ENCODE peak calls at places on chromosomes 2 and 18, in six cellular contexts. G is thoracic aorta, T is A549, Q is endodermal cell, D is astrocyte, K is mammary epithelial cell. A is an unnamed sample.

GRCh38 chr2:227545990-227546389 is 52.7 kb upstream of the SCYGR2 start:
- DNase-seq in G (no peak), T (no peak), Q (peak; percentile 79), D (no peak), K (no peak), A (peak; percentile 5)

GRCh38 chr2:24049485-24050021 is at the start of gene FKBP1B:
- DNase-seq in G (no peak), T (peak; percentile 40), Q (peak; percentile 94), D (peak; percentile 40), K (peak; percentile 76), A (peak; percentile 77)

GRCh38 chr2:46042207-46042637 is 255.0 kb upstream of the EPAS1 start:
- DNase-seq in G (no peak), T (no peak), Q (no peak), D (no peak), K (no peak), A (no peak)

GRCh38 chr2:70767094-70767698 is 804 bp downstream of the ADD2 start:
- DNase-seq in G (no peak), T (peak; percentile 45), Q (peak; percentile 87), D (no peak), K (no peak), A (no peak)

GRCh38 chr2:222320441-222321395 is 21.9 kb upstream of the PAX3 start:
- DNase-seq in G (no peak), T (no peak), Q (peak; percentile 75), D (no peak), K (no peak), A (no peak)

GRCh38 chr18:45275367-45276113 is 339.7 kb upstream of the SLC14A2 start:
- DNase-seq in G (no peak), T (no peak), Q (no peak), D (no peak), K (peak; percentile 21), A (peak; percentile 47)

GRCh38 chr2:133871810-133872209 is 303.5 kb upstream of the NCKAP5 start:
- DNase-seq in G (no peak), T (no peak), Q (no peak), D (no peak), K (no peak), A (peak; percentile 37)

GRCh38 chr18:26406854-26407517 is 141.4 kb downstream of the KCTD1 start:
- DNase-seq in G (no peak), T (no peak), Q (no peak), D (peak; percentile 4), K (peak; percentile 28), A (peak; percentile 50)

GRCh38 chr18:3306391-3306790 is 44.5 kb downstream of the MYL12B start:
- DNase-seq in G (no peak), T (no peak), Q (no peak), D (no peak), K (peak; percentile 34), A (peak; percentile 61)

GRCh38 chr2:154447727-154448418 is 250.6 kb upstream of the KCNJ3 start:
- DNase-seq in G (no peak), T (no peak), Q (no peak), D (no peak), K (no peak), A (no peak)

GRCh38 chr2:217434183-217434620 is 568.6 kb downstream of the TNS1 start:
- DNase-seq in G (peak; percentile 54), T (peak; percentile 71), Q (peak; percentile 93), D (peak; percentile 99), K (peak; percentile 95), A (peak; percentile 97)

GRCh38 chr2:120367649-120368048 is 21.7 kb downstream of the INHBB start:
- DNase-seq in G (no peak), T (no peak), Q (no peak), D (no peak), K (peak; percentile 21), A (no peak)

GRCh38 chr2:88235987-88236386 is 65.8 kb downstream of the THNSL2 start:
- DNase-seq in G (no peak), T (no peak), Q (no peak), D (no peak), K (no peak), A (no peak)

GRCh38 chr18:3016584-3017292 is 3.8 kb upstream of the LPIN2 start:
- DNase-seq in G (no peak), T (no peak), Q (peak; percentile 10), D (no peak), K (no peak), A (no peak)

GRCh38 chr2:234974501-234975385 is 22.9 kb downstream of the SH3BP4 start:
- DNase-seq in G (no peak), T (no peak), Q (peak; percentile 69), D (peak; percentile 85), K (no peak), A (no peak)

GRCh38 chr2:173161040-173161439 is 85.4 kb downstream of the MAP3K20 start:
- DNase-seq in G (no peak), T (no peak), Q (no peak), D (no peak), K (no peak), A (peak; percentile 38)

GRCh38 chr2:130252880-130253645 is 54.8 kb upstream of the TUBA3E start:
- DNase-seq in G (no peak), T (peak; percentile 35), Q (no peak), D (no peak), K (peak; percentile 56), A (peak; percentile 77)

GRCh38 chr2:33209976-33210375 is 263.2 kb downstream of the LTBP1 start:
- DNase-seq in G (no peak), T (no peak), Q (no peak), D (no peak), K (no peak), A (no peak)

GRCh38 chr2:219442206-219443015 is 7.8 kb downstream of the SPEG start:
- DNase-seq in G (no peak), T (no peak), Q (peak; percentile 69), D (no peak), K (no peak), A (no peak)

GRCh38 chr2:141767051-141767450 is 363.8 kb downstream of the LRP1B start:
- DNase-seq in G (no peak), T (no peak), Q (no peak), D (peak; percentile 92), K (peak; percentile 49), A (peak; percentile 36)

GRCh38 chr2:98576666-98577312 is 31.5 kb downstream of the COA5 start:
- DNase-seq in G (no peak), T (no peak), Q (peak; percentile 35), D (no peak), K (no peak), A (no peak)

GRCh38 chr2:101464841-101465240 is 10.1 kb downstream of the RFX8 start:
- DNase-seq in G (no peak), T (no peak), Q (no peak), D (no peak), K (peak; percentile 35), A (peak; percentile 53)
- H3K4me3 ChIP-seq in G (no peak overlapping the region), T (no peak overlapping the region), Q (no peak overlapping the region), D (no peak overlapping the region), K (no peak overlapping the region), A (no peak overlapping the region)

GRCh38 chr2:237324446-237325236 is 89.3 kb downstream of the COL6A3 start:
- DNase-seq in G (no peak), T (no peak), Q (no peak), D (peak; percentile 43), K (no peak), A (no peak)

GRCh38 chr2:237320801-237321563 is 93.0 kb downstream of the COL6A3 start:
- DNase-seq in G (no peak), T (no peak), Q (no peak), D (no peak), K (no peak), A (no peak)

GRCh38 chr2:237323656-237324055 is 90.3 kb downstream of the COL6A3 start:
- DNase-seq in G (no peak), T (no peak), Q (no peak), D (no peak), K (no peak), A (no peak)

GRCh38 chr2:237321746-237322145 is 92.2 kb downstream of the COL6A3 start:
- DNase-seq in G (no peak), T (no peak), Q (no peak), D (no peak), K (no peak), A (no peak)

DNA sequence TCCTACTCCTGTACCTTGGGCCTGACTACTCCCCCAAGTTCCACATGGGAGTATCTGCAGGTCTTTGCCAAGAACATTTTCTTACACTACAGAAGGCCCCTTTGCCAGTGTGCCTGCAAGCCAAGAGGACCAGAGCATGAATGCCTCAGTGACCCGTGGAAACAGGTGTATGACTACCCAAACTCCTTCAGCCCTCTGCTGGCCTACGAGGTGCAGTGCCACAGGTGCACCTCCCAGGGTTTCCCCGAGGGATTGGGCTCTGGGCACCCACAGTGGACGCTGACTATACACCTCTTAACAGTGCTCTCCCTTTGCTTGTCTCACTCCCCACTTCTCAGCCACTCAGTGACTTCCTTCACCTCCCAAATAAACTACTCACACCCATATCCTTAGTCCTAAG is 91.4 kb downstream of the COL6A3 start:
- DNase-seq in G (no peak), T (peak; percentile 12), Q (peak; percentile 78), D (no peak), K (no peak), A (peak; percentile 37)
- TF ChIP-seq CTCF in G (no peak), T (peak; percentile 36), Q (peak; percentile 79), D (no peak), K (peak; percentile 78), A (peak; percentile 63)

GRCh38 chr2:135093192-135093591 is 41.1 kb downstream of the RAB3GAP1 start:
- DNase-seq in G (no peak), T (no peak), Q (no peak), D (no peak), K (no peak), A (no peak)
- H3K4me3 ChIP-seq in G (no peak overlapping the region), T (no peak overlapping the region), Q (no peak overlapping the region), D (no peak overlapping the region), K (no peak overlapping the region), A (no peak overlapping the region)

GRCh38 chr2:215920244-215921100 is 92.9 kb downstream of the MREG start:
- DNase-seq in G (peak; percentile 31), T (peak; percentile 24), Q (peak; percentile 89), D (peak; percentile 67), K (peak; percentile 62), A (peak; percentile 83)
- TF ChIP-seq CTCF in G (peak; percentile 69), T (peak; percentile 96), Q (peak; percentile 97), D (peak; percentile 99), K (peak; percentile 93), A (peak; percentile 97)

GRCh38 chr2:40719414-40719813 is 267.5 kb upstream of the SLC8A1 start:
- DNase-seq in G (no peak), T (no peak), Q (no peak), D (no peak), K (no peak), A (no peak)

GRCh38 chr2:40721595-40721994 is 269.7 kb upstream of the SLC8A1 start:
- DNase-seq in G (no peak), T (no peak), Q (no peak), D (peak; percentile 12), K (peak; percentile 42), A (peak; percentile 76)

DNA sequence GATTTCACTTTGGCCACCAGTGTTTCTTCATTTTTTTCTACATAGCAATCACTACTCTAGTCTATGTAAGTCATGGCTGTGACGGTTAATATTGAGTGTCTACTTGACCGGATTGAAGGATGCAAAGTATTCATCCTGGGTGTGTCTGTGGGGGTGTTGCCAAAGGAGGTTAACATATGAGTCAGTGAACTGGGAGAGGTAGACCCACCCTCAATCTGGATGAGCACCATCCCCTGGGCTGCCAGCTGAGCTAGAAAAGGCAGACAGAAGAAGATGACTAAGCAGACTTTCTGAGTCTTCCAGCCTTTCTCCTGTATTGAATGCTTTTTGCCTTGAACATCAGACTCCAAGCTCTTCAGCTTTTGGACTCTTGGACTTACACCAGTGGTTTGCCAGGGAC is 265.0 kb upstream of the SLC8A1 start:
- DNase-seq in G (no peak), T (no peak), Q (no peak), D (peak; percentile 87), K (peak; percentile 73), A (peak; percentile 96)
- H3K4me3 ChIP-seq in G (no peak overlapping the region), T (no peak overlapping the region), Q (no peak overlapping the region), D (no peak overlapping the region), K (no peak overlapping the region), A (no peak overlapping the region)

A was measured in epithelial cell of esophagus.